ENCODE peak calls at places on chromosomes 1 and 21, in seven cellular contexts. V is mammary epithelial cell, N is hepatocyte, C is left ventricle myocardium inferior, G is uterus, F is HCT116, K is PC-3. X is an unnamed sample. For H3K36me3 and H3K4me1, the result is how much of the 10 kb centered on the place peaks cover.

GRCh38 chr1:229661022-229661877 is 35.2 kb downstream of the URB2 start:
- DNase-seq in G (peak), V (peak), K (peak), C (peak), N (peak), F (peak), X (peak)

GRCh38 chr1:8127201-8127641 is 101.1 kb upstream of the ERRFI1 start:
- DNase-seq in C (no peak), G (no peak), N (no peak), F (no peak), V (no peak), K (no peak), X (no peak)

GRCh38 chr1:45395051-45395450 is 54.8 kb upstream of the MUTYH start:
- DNase-seq in F (no peak), N (no peak), C (no peak), V (no peak), K (no peak), G (no peak), X (no peak)

GRCh38 chr1:223531742-223532341 is 133.7 kb downstream of the CAPN8 start:
- DNase-seq in K (peak), G (no peak), N (peak), V (peak), C (peak), F (peak), X (peak)

GRCh38 chr1:99570486-99571089 is 75.3 kb upstream of the PALMD start:
- DNase-seq in G (no peak), F (no peak), K (peak), C (no peak), V (no peak), N (no peak), X (no peak)

GRCh38 chr1:163267962-163268361 is 53.8 kb upstream of the NUF2 start:
- DNase-seq in G (no peak), C (no peak), V (no peak), F (no peak), N (no peak), K (no peak), X (no peak)

GRCh38 chr1:189269011-189269410 is 1208.7 kb downstream of the BRINP3 start:
- DNase-seq in G (no peak), K (no peak), N (no peak), C (no peak), V (no peak), F (peak), X (no peak)

GRCh38 chr1:56676571-56677035 is 31.5 kb downstream of the PRKAA2 start:
- DNase-seq in N (peak), C (no peak), F (no peak), G (no peak), K (peak), V (peak), X (no peak)

GRCh38 chr1:93437976-93438605 is 9.8 kb upstream of the FNBP1L start:
- DNase-seq in N (peak), C (no peak), V (peak), F (no peak), G (no peak), K (peak), X (no peak)

GRCh38 chr1:212858461-212859265 is 588 bp downstream of the FLVCR1 start:
- DNase-seq in V (peak), F (no peak), G (no peak), C (peak), N (peak), K (peak), X (no peak)

GRCh38 chr1:43532716-43533115 is 2.0 kb downstream of the PTPRF start:
- DNase-seq in N (no peak), V (no peak), F (no peak), C (no peak), K (no peak), G (no peak), X (no peak)

GRCh38 chr1:153386500-153386901 is 4.4 kb downstream of the S100A8 start:
- DNase-seq in V (peak), F (no peak), C (peak), K (no peak), N (no peak), G (no peak), X (no peak)

GRCh38 chr1:216140650-216141547 is 282.3 kb downstream of the USH2A start:
- DNase-seq in K (no peak), N (no peak), F (no peak), G (no peak), V (no peak), C (no peak), X (peak)

GRCh38 chr1:42737986-42738677 is 1.9 kb downstream of the CLDN19 start:
- DNase-seq in G (no peak), K (no peak), C (no peak), F (no peak), N (no peak), V (no peak), X (no peak)

GRCh38 chr1:163999131-163999530 is 559.9 kb upstream of the PBX1 start:
- DNase-seq in K (no peak), N (no peak), C (no peak), F (no peak), G (no peak), V (no peak), X (no peak)

GRCh38 chr21:16308269-16308668 is 578.5 kb downstream of the USP25 start:
- DNase-seq in C (no peak), K (no peak), N (no peak), G (no peak), F (no peak), V (peak), X (peak)

GRCh38 chr21:37899141-37899540 is 17.1 kb downstream of the KCNJ6 start:
- DNase-seq in K (no peak), V (no peak), F (no peak), N (no peak), G (no peak), C (no peak), X (no peak)

GRCh38 chr1:225428879-225429455 is 1.1 kb upstream of the LBR start:
- DNase-seq in C (no peak), F (no peak), K (no peak), N (no peak), V (no peak), G (no peak), X (no peak)

GRCh38 chr1:92970990-92971689 is 9.9 kb upstream of the DIPK1A start:
- DNase-seq in V (no peak), C (no peak), K (no peak), N (no peak), G (no peak), F (no peak), X (no peak)

GRCh38 chr1:77250126-77250525 is 30.9 kb upstream of the PIGK start:
- DNase-seq in F (no peak), G (no peak), C (no peak), K (no peak), N (no peak), V (no peak), X (no peak)

GRCh38 chr1:111503585-111504060 is at the start of the genes ADORA3 and TMIGD3:
- DNase-seq in K (no peak), F (no peak), V (no peak), G (no peak), N (no peak), C (no peak), X (no peak)

GRCh38 chr1:153608742-153609584 is 4.0 kb downstream of the S100A16 start:
- DNase-seq in F (peak), C (peak), G (peak), K (peak), N (peak), V (peak), X (peak)

GRCh38 chr1:118184737-118185082 is 318 bp downstream of the SPAG17 start:
- DNase-seq in K (no peak), G (no peak), C (no peak), F (no peak), N (peak), V (no peak), X (no peak)

GRCh38 chr1:180489976-180490375 is 12.4 kb downstream of the ACBD6 start:
- DNase-seq in G (no peak), F (no peak), C (no peak), N (no peak), K (no peak), V (no peak), X (no peak)

GRCh38 chr21:36385233-36385908 is at the start of gene CHAF1B:
- DNase-seq in K (peak), N (peak), G (peak), V (peak), C (peak), F (peak), X (peak)

GRCh38 chr1:202964755-202965440 is 2.2 kb downstream of the CYB5R1 start:
- DNase-seq in N (no peak), C (peak), G (no peak), F (no peak), K (no peak), V (peak), X (no peak)

GRCh38 chr1:186231861-186232436 is 143.1 kb downstream of the TPR start:
- DNase-seq in N (no peak), F (no peak), C (no peak), G (no peak), V (peak), K (peak), X (no peak)

GRCh38 chr1:207810173-207810572 is 58.3 kb downstream of the CD46 start:
- DNase-seq in G (no peak), F (no peak), V (peak), C (no peak), N (no peak), K (no peak), X (no peak)

GRCh38 chr1:63802109-63802508 is 28.3 kb downstream of the ROR1 start:
- DNase-seq in C (no peak), G (no peak), F (no peak), K (no peak), V (no peak), N (no peak), X (no peak)

GRCh38 chr21:46660505-46660904 is 25.0 kb downstream of the PRMT2 start:
- DNase-seq in N (no peak), F (no peak), V (no peak), G (no peak), K (no peak), C (no peak), X (no peak)

GRCh38 chr1:247487057-247487456 is 29.2 kb upstream of the OR2B11 start:
- DNase-seq in V (peak), F (peak), K (peak), N (peak), C (no peak), G (no peak), X (no peak)

GRCh38 chr1:216914974-216915373 is 191.7 kb upstream of the ESRRG start:
- DNase-seq in G (no peak), C (no peak), K (no peak), V (peak), N (no peak), F (no peak), X (no peak)

GRCh38 chr21:40567511-40567910 is 279.4 kb downstream of the DSCAM start:
- DNase-seq in V (no peak), F (no peak), K (no peak), C (no peak), N (no peak), G (no peak), X (no peak)

GRCh38 chr1:62530516-62531154 is 66.7 kb upstream of the ANGPTL3 start:
- DNase-seq in N (peak), V (peak), F (no peak), K (peak), G (peak), C (peak), X (no peak)

GRCh38 chr1:26021647-26022403 is at the start of gene EXTL1:
- DNase-seq in V (no peak), G (peak), C (peak), F (no peak), K (no peak), N (no peak), X (peak)

GRCh38 chr1:106447466-106447865 is 609.0 kb upstream of the PRMT6 start:
- DNase-seq in N (no peak), V (no peak), C (no peak), F (no peak), K (no peak), G (no peak), X (no peak)

GRCh38 chr21:26934383-26934782 is 32.5 kb downstream of the ADAMTS5 start:
- DNase-seq in K (no peak), F (no peak), C (no peak), G (no peak), N (no peak), V (no peak), X (no peak)

GRCh38 chr1:47181095-47181954 is 8.5 kb downstream of the PDZK1IP1 start:
- DNase-seq in V (no peak), F (no peak), K (no peak), C (no peak), N (no peak), G (no peak), X (no peak)

GRCh38 chr1:47183308-47184089 is 6.3 kb downstream of the PDZK1IP1 start:
- DNase-seq in K (no peak), F (no peak), N (no peak), G (no peak), V (no peak), C (no peak), X (no peak)

GRCh38 chr1:47184090-47184735 is 5.6 kb downstream of the PDZK1IP1 start:
- DNase-seq in C (no peak), F (no peak), K (no peak), N (no peak), G (no peak), V (no peak), X (no peak)

GRCh38 chr1:47181955-47182680 is 7.7 kb downstream of the PDZK1IP1 start:
- DNase-seq in C (no peak), G (no peak), K (peak), N (no peak), F (no peak), V (peak), X (no peak)

GRCh38 chr1:47182681-47183235 is 7.1 kb downstream of the PDZK1IP1 start:
- DNase-seq in C (no peak), G (no peak), N (no peak), F (no peak), V (no peak), K (no peak), X (no peak)
- H3K36me3 ChIP-seq in C (under half), G (under half), N (under half), F (under half), V (under half), K (under half), X (under half)

DNA sequence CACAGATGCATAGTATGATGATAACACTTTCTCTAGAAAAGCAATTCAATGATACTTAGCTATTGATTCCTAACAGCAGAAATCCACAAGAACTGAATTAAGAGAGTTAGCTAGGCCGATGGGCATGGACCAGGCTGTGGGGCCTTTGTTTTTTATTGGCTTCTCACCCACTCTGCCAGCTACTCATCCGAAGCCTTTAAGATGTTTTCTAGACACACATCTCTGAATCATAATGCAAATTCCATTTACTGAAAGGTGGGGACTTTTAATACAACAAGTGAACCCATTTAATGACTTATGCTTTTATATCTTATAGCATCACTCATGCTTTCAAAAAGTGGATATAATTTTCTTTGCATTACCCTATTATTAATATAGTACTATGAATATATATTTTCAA is 170.2 kb downstream of the RUNX1 start:
- DNase-seq in V (no peak), N (no peak), K (peak), F (no peak), G (no peak), C (no peak), X (no peak)
- H3K4me1 ChIP-seq in V (under half), N (under half), K (half or more), F (under half), G (under half), C (under half), X (under half)

GRCh38 chr1:173039621-173040020 is 11.1 kb downstream of the TNFSF18 start:
- DNase-seq in K (no peak), F (no peak), G (no peak), V (no peak), C (no peak), N (no peak), X (no peak)

GRCh38 chr1:173044656-173045055 is 6.1 kb downstream of the TNFSF18 start:
- DNase-seq in K (no peak), V (no peak), N (no peak), G (no peak), F (no peak), C (no peak), X (no peak)

GRCh38 chr1:173038875-173039554 is 11.7 kb downstream of the TNFSF18 start:
- DNase-seq in C (no peak), K (no peak), G (no peak), V (no peak), F (no peak), N (no peak), X (no peak)

GRCh38 chr1:173042806-173043205 is 7.9 kb downstream of the TNFSF18 start:
- DNase-seq in K (peak), G (no peak), V (no peak), F (peak), N (no peak), C (no peak), X (no peak)

GRCh38 chr1:173043253-173043652 is 7.5 kb downstream of the TNFSF18 start:
- DNase-seq in V (peak), K (peak), N (no peak), C (no peak), G (no peak), F (no peak), X (no peak)
- H3K36me3 ChIP-seq in V (under half), K (under half), N (under half), C (under half), G (under half), F (under half), X (under half)

GRCh38 chr1:46802901-46803574 is 4.2 kb downstream of the CYP4B1 start:
- DNase-seq in G (no peak), K (no peak), V (no peak), C (no peak), N (no peak), F (no peak), X (no peak)
- H3K4me1 ChIP-seq in G (under half), K (under half), V (under half), C (half or more), N (under half), F (under half), X (under half)

GRCh38 chr1:11482904-11483479 is 4.0 kb downstream of the DISP3 start:
- DNase-seq in K (no peak), C (no peak), G (no peak), V (no peak), N (no peak), F (no peak), X (no peak)

GRCh38 chr1:11482186-11482585 is 3.2 kb downstream of the DISP3 start:
- DNase-seq in N (no peak), V (no peak), F (no peak), G (no peak), C (no peak), K (no peak), X (no peak)

GRCh38 chr1:11478571-11479374 is at the start of gene DISP3:
- DNase-seq in C (peak), K (peak), F (peak), V (peak), N (peak), G (peak), X (peak)

GRCh38 chr1:11479375-11479979 is 522 bp downstream of the DISP3 start:
- DNase-seq in N (no peak), K (no peak), V (no peak), C (no peak), F (no peak), G (no peak), X (no peak)

DNA sequence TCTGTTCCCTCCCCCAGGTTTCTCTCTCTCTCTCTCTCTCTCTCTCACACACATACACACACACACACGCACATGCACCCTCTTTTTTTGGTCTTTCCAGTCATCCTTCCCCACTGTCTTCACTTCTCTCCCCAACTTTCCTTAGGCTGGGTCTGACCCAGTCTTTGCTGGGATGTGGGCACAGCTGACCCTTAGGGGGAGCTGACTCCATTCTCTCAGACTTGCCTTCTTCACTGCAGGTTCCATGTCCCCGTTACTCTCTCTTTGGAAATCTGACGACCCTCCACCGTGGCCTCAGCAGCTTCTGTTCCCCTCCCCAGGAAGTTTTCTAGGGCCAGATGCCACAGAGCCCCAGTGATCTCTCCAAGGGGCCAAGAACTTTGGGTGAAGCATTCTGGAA is 2.1 kb downstream of the DISP3 start:
- DNase-seq in F (no peak), N (no peak), V (no peak), C (no peak), K (no peak), G (no peak), X (no peak)
- H3K36me3 ChIP-seq in F (under half), N (under half), V (under half), C (under half), K (under half), G (under half), X (under half)